ENCODE peak calls at places on chromosome 12, in four cellular contexts. G is progenitor cell of endocrine pancreas; P is T-helper 2 cell treated with Interferon-gamma antibody and Interleukin-4, amounts not matched to agents 5 μg/mL and 100 μg/mL, for 36 hours; A is cardiac fibroblast. O is an unnamed sample.

GRCh38 chr12:41167701-41168100 is 20.4 kb upstream of the PDZRN4 start:
- DNase-seq in G (no peak), P (no peak), A (no peak), O (no peak)

GRCh38 chr12:121911824-121912585 is 6.4 kb upstream of the CFAP251 start:
- DNase-seq in G (no peak), P (no peak), A (no peak), O (no peak)

GRCh38 chr12:54338682-54339296 is 13.9 kb downstream of the COPZ1 start:
- DNase-seq in G (no peak), P (no peak), A (peak), O (no peak)

GRCh38 chr12:112901271-112901670 is 5.5 kb upstream of the OAS1 start:
- DNase-seq in G (no peak), P (no peak), A (no peak), O (no peak)

GRCh38 chr12:27782481-27782880 is 2.4 kb upstream of the MANSC4 start:
- DNase-seq in G (no peak), P (no peak), A (no peak), O (no peak)

GRCh38 chr12:91381309-91381804 is 198.7 kb upstream of the DCN start:
- DNase-seq in G (peak), P (no peak), A (peak), O (no peak)

GRCh38 chr12:124633269-124633953 is 66.0 kb upstream of the NCOR2 start:
- DNase-seq in G (no peak), P (no peak), A (peak), O (no peak)

GRCh38 chr12:120917748-120918147 is 13.6 kb upstream of the SPPL3 start:
- DNase-seq in G (no peak), P (no peak), A (no peak), O (no peak)

GRCh38 chr12:14995583-14996425 is 23.0 kb downstream of the PDE6H start:
- DNase-seq in G (no peak), P (no peak), A (peak), O (peak)

GRCh38 chr12:89247541-89247942 is 104.8 kb downstream of the DUSP6 start:
- DNase-seq in G (no peak), P (no peak), A (no peak), O (no peak)

GRCh38 chr12:1234073-1234472 is 243.1 kb downstream of the ERC1 start:
- DNase-seq in G (no peak), P (no peak), A (peak), O (no peak)

GRCh38 chr12:203074-203461 is 10.9 kb downstream of the SLC6A12 start:
- DNase-seq in G (no peak), P (no peak), A (no peak), O (no peak)

GRCh38 chr12:12979731-12980259 is 20.3 kb downstream of the HEBP1 start:
- DNase-seq in G (no peak), P (no peak), A (peak), O (no peak)

GRCh38 chr12:92419201-92419600 is 273.6 kb upstream of the BTG1 start:
- DNase-seq in G (no peak), P (no peak), A (no peak), O (no peak)

GRCh38 chr12:120586216-120586615 is 5.0 kb upstream of the POP5 start:
- DNase-seq in G (no peak), P (no peak), A (no peak), O (no peak)

GRCh38 chr12:77122236-77122635 is 56.9 kb upstream of the E2F7 start:
- DNase-seq in G (no peak), P (no peak), A (peak), O (no peak)

GRCh38 chr12:63826002-63826585 is 18.4 kb upstream of the SRGAP1 start:
- DNase-seq in G (no peak), P (no peak), A (peak), O (peak)

GRCh38 chr12:132942611-132943010 is 13.5 kb downstream of the ZNF605 start:
- DNase-seq in G (no peak), P (no peak), A (no peak), O (no peak)

GRCh38 chr12:52892193-52892852 is 12.6 kb downstream of the KRT8 start:
- DNase-seq in G (no peak), P (no peak), A (no peak), O (no peak)

GRCh38 chr12:39503445-39503844 is 60.5 kb upstream of the KIF21A start:
- DNase-seq in G (no peak), P (no peak), A (peak), O (no peak)

GRCh38 chr12:19572920-19573558 is 133.7 kb downstream of the AEBP2 start:
- DNase-seq in G (no peak), P (peak), A (peak), O (no peak)

GRCh38 chr12:115873416-115874082 is 403.9 kb downstream of the MED13L start:
- DNase-seq in G (no peak), P (no peak), A (no peak), O (no peak)

GRCh38 chr12:131836193-131836592 is 8.0 kb downstream of the MMP17 start:
- DNase-seq in G (no peak), P (no peak), A (peak), O (no peak)

GRCh38 chr12:76595056-76595455 is 35.5 kb upstream of the OSBPL8 start:
- DNase-seq in G (no peak), P (no peak), A (peak), O (no peak)

GRCh38 chr12:59780605-59781135 is 184.8 kb downstream of the SLC16A7 start:
- DNase-seq in G (no peak), P (no peak), A (peak), O (no peak)

GRCh38 chr12:116508145-116509121 is 50.7 kb upstream of the MAP1LC3B2 start:
- DNase-seq in G (peak), P (no peak), A (peak), O (no peak)

GRCh38 chr12:14514154-14514842 is 53.4 kb downstream of the PLBD1 start:
- DNase-seq in G (peak), P (no peak), A (peak), O (no peak)

GRCh38 chr12:111546758-111547383 is 52.2 kb downstream of the ATXN2 start:
- DNase-seq in G (no peak), P (peak), A (no peak), O (no peak)

GRCh38 chr12:123832052-123832451 is 70.0 kb downstream of the DNAH10 start:
- DNase-seq in G (no peak), P (no peak), A (no peak), O (no peak)

GRCh38 chr12:63028951-63029350 is 94.0 kb upstream of the PPM1H start:
- DNase-seq in G (no peak), P (no peak), A (no peak), O (no peak)

GRCh38 chr12:116361404-116362223 is 84.1 kb upstream of the MED13L start:
- DNase-seq in G (no peak), P (no peak), A (no peak), O (no peak)

GRCh38 chr12:10392394-10392930 is 2.6 kb upstream of the KLRK1 start:
- DNase-seq in G (no peak), P (no peak), A (peak), O (no peak)

GRCh38 chr12:124481772-124482566 is 85.4 kb downstream of the NCOR2 start:
- DNase-seq in G (no peak), P (no peak), A (no peak), O (no peak)

GRCh38 chr12:109255377-109255776 is 53.7 kb downstream of the FOXN4 start:
- DNase-seq in G (no peak), P (no peak), A (peak), O (no peak)

GRCh38 chr12:95802482-95803264 is 12.1 kb upstream of the NTN4 start:
- DNase-seq in G (no peak), P (no peak), A (peak), O (no peak)

GRCh38 chr12:59972941-59973340 is 377.1 kb downstream of the SLC16A7 start:
- DNase-seq in G (no peak), P (no peak), A (peak), O (no peak)

GRCh38 chr12:5655120-5655519 is 223.2 kb downstream of the NTF3 start:
- DNase-seq in G (no peak), P (no peak), A (no peak), O (no peak)